ENCODE peak calls at places on chromosomes 2 and 18, in ten cellular contexts. D is mammary epithelial cell; E is GM18507; F is myocyte; V is left ventricle myocardium superior; Y is kidney tubule cell; A is natural killer cell treated with Interleukin-12 subunit alpha and Interleukin-12 subunit beta and Interleukin-15 and Interleukin-18, amount 100 ng/mL, for 72 hours; N is activated naive CD4-positive, alpha-beta T cell treated with Interleukin-2 at 50 U/mL for 16 hours; M is A673; I is SK-N-MC. P is an unnamed sample.

GRCh38 chr2:168538534-168538933 is 82.5 kb downstream of the CERS6 start:
- DNase-seq in A (no peak), M (peak; percentile 15), N (no peak), I (no peak), Y (peak; percentile 33), D (peak; percentile 39), V (no peak), E (no peak), F (no peak), P (no peak)

GRCh38 chr18:48222118-48222517 is 187.1 kb downstream of the ZBTB7C start:
- DNase-seq in N (peak; percentile 16), V (no peak), E (no peak), Y (peak; percentile 72), M (peak; percentile 29), I (no peak), F (peak; percentile 88), D (peak; percentile 95), A (no peak), P (no peak)

GRCh38 chr2:43758738-43759137 is 15.1 kb upstream of the DYNC2LI1 start:
- DNase-seq in N (no peak), I (no peak), E (no peak), F (peak; percentile 48), V (peak; percentile 42), M (no peak), A (no peak), Y (no peak), D (no peak), P (peak; percentile 54)

GRCh38 chr2:170928036-170928823 is 823 bp upstream of the GORASP2 start:
- DNase-seq in A (no peak), M (peak; percentile 39), Y (peak; percentile 39), V (no peak), E (no peak), D (peak; percentile 87), N (peak; percentile 8), I (no peak), F (peak; percentile 33), P (no peak)

GRCh38 chr18:54453996-54454395 is 96.3 kb downstream of the C18orf54 start:
- DNase-seq in F (no peak), D (no peak), E (no peak), A (no peak), V (no peak), N (no peak), M (no peak), Y (no peak), I (no peak), P (no peak)

GRCh38 chr2:158518083-158518482 is 61.3 kb downstream of the PKP4 start:
- DNase-seq in N (no peak), D (no peak), Y (no peak), M (peak; percentile 62), V (no peak), A (no peak), F (peak; percentile 17), E (no peak), I (no peak), P (no peak)

GRCh38 chr2:20074001-20074648 is 22.7 kb upstream of the LAPTM4A start:
- DNase-seq in Y (no peak), I (no peak), A (no peak), M (no peak), F (no peak), N (no peak), V (no peak), E (no peak), D (no peak), P (no peak)

GRCh38 chr2:39107724-39108273 is 13.1 kb downstream of the SOS1 start:
- DNase-seq in N (no peak), V (no peak), D (no peak), E (no peak), F (no peak), Y (no peak), A (no peak), I (no peak), M (peak; percentile 16), P (no peak)

GRCh38 chr2:118197011-118197695 is 108.9 kb downstream of the INSIG2 start:
- DNase-seq in M (no peak), D (no peak), A (no peak), V (no peak), F (no peak), N (no peak), E (no peak), Y (no peak), I (no peak), P (no peak)

GRCh38 chr2:20916604-20917286 is 93.8 kb upstream of the LDAH start:
- DNase-seq in N (no peak), E (no peak), D (peak; percentile 13), M (no peak), I (no peak), A (no peak), Y (peak; percentile 84), V (no peak), F (peak; percentile 4), P (no peak)

GRCh38 chr2:24421668-24422067 is 61.3 kb upstream of the ITSN2 start:
- DNase-seq in V (peak; percentile 60), F (peak; percentile 63), E (peak; percentile 18), A (no peak), I (peak; percentile 10), Y (peak; percentile 48), D (peak; percentile 33), N (peak; percentile 51), M (peak; percentile 84), P (no peak)

GRCh38 chr2:172404824-172405223 is 22.6 kb upstream of the ITGA6 start:
- DNase-seq in V (no peak), A (no peak), N (no peak), D (peak; percentile 82), E (no peak), F (no peak), I (no peak), Y (peak; percentile 52), M (no peak), P (no peak)

GRCh38 chr2:127081826-127082633 is 24.9 kb downstream of the BIN1 start:
- DNase-seq in N (peak; percentile 73), I (no peak), A (peak; percentile 81), Y (peak; percentile 39), E (peak; percentile 69), V (peak; percentile 54), F (peak; percentile 80), D (no peak), M (no peak), P (no peak)

GRCh38 chr2:105455488-105455991 is 56.7 kb upstream of the FHL2 start:
- DNase-seq in V (no peak), E (no peak), F (peak; percentile 99), N (no peak), Y (peak; percentile 100), M (peak; percentile 27), I (no peak), D (peak; percentile 99), A (no peak), P (peak; percentile 99)

GRCh38 chr2:224927671-224928173 is 114.5 kb downstream of the DOCK10 start:
- DNase-seq in F (no peak), D (no peak), M (no peak), A (peak; percentile 79), E (no peak), N (peak; percentile 66), I (no peak), V (no peak), Y (peak; percentile 67), P (no peak)

GRCh38 chr2:175743020-175743419 is 259.0 kb downstream of the LNPK start:
- DNase-seq in D (no peak), F (peak; percentile 67), Y (no peak), M (no peak), A (no peak), I (no peak), E (no peak), N (no peak), V (no peak), P (no peak)

GRCh38 chr2:48600204-48600813 is 17.3 kb upstream of the GTF2A1L start:
- DNase-seq in M (peak; percentile 56), A (no peak), D (peak; percentile 32), Y (peak; percentile 62), V (no peak), F (peak; percentile 56), N (no peak), I (peak; percentile 86), E (no peak), P (peak; percentile 53)

GRCh38 chr18:31497711-31498449 is at the start of gene DSG2:
- DNase-seq in A (no peak), N (no peak), Y (peak; percentile 86), E (peak; percentile 25), V (peak; percentile 88), D (peak; percentile 87), I (no peak), F (no peak), M (peak; percentile 31), P (no peak)

GRCh38 chr2:204683384-204683783 is 138.1 kb downstream of the PARD3B start:
- DNase-seq in F (no peak), V (no peak), I (no peak), Y (no peak), M (no peak), D (no peak), A (no peak), E (no peak), N (no peak), P (no peak)

GRCh38 chr2:177239934-177240600 is 24.5 kb downstream of the NFE2L2 start:
- DNase-seq in I (no peak), A (no peak), V (no peak), E (no peak), N (no peak), D (peak; percentile 52), F (peak; percentile 51), M (peak; percentile 62), Y (peak; percentile 88), P (peak; percentile 66)

GRCh38 chr2:178238144-178238521 is 43.8 kb downstream of the OSBPL6 start:
- DNase-seq in N (no peak), D (peak; percentile 43), M (no peak), I (no peak), E (no peak), V (no peak), Y (no peak), F (no peak), A (no peak), P (no peak)

GRCh38 chr2:152577611-152578010 is 139.7 kb downstream of the PRPF40A start:
- DNase-seq in D (no peak), A (no peak), N (no peak), V (no peak), F (no peak), M (peak; percentile 29), Y (no peak), E (no peak), I (no peak), P (no peak)

GRCh38 chr2:10909050-10909995 is 2.4 kb upstream of the KCNF1 start:
- DNase-seq in Y (no peak), N (no peak), M (peak; percentile 57), V (no peak), A (no peak), I (no peak), F (no peak), D (no peak), E (no peak), P (no peak)

GRCh38 chr2:239936838-239937581 is 88.1 kb downstream of the NDUFA10 start:
- DNase-seq in Y (no peak), D (no peak), A (peak; percentile 22), I (no peak), M (no peak), N (no peak), V (no peak), F (no peak), E (no peak), P (no peak)

GRCh38 chr2:216739035-216739434 is 43.7 kb upstream of the IGFBP5 start:
- DNase-seq in A (no peak), V (no peak), Y (no peak), N (no peak), I (no peak), D (no peak), M (no peak), F (peak; percentile 29), E (no peak), P (no peak)

GRCh38 chr2:123688504-123688903 is 336.6 kb upstream of the CNTNAP5 start:
- DNase-seq in D (no peak), A (no peak), Y (no peak), N (no peak), I (no peak), V (no peak), M (no peak), F (no peak), E (no peak), P (no peak)

GRCh38 chr2:44553456-44553855 is 191.7 kb downstream of the CAMKMT start:
- DNase-seq in M (peak; percentile 37), V (no peak), D (peak; percentile 73), N (no peak), A (no peak), F (peak; percentile 80), E (no peak), Y (peak; percentile 22), I (no peak), P (no peak)

GRCh38 chr2:190881480-190882326 is 1.1 kb downstream of the GLS start:
- DNase-seq in M (peak; percentile 89), A (peak; percentile 81), N (peak; percentile 73), Y (peak; percentile 81), V (peak; percentile 77), I (no peak), E (no peak), D (peak; percentile 84), F (peak; percentile 80), P (peak; percentile 86)

P was measured in Panc1.